ENCODE peak calls at places on chromosome 16, in seven cellular contexts. M, H, B, S, P, G and K are unnamed samples.

GRCh38 chr16:28924399-28924761 is 658 bp downstream of the RABEP2 start:
- DNase-seq in M (no peak), H (no peak), B (no peak), S (no peak), P (no peak), G (no peak), K (no peak)

GRCh38 chr16:50202926-50203624 is 50.0 kb downstream of the TENT4B start:
- DNase-seq in M (no peak), H (no peak), B (peak; percentile 93), S (peak; percentile 63), P (no peak), G (no peak), K (no peak)

GRCh38 chr16:28549301-28549899 is 4.3 kb upstream of the SGF29 start:
- DNase-seq in M (no peak), H (no peak), B (peak; percentile 69), S (no peak), P (no peak), G (peak; percentile 37), K (no peak)

GRCh38 chr16:85652431-85653221 is 36.1 kb downstream of the GINS2 start:
- DNase-seq in M (peak; percentile 80), H (no peak), B (peak; percentile 42), S (peak; percentile 81), P (no peak), G (peak; percentile 27), K (peak; percentile 89)

GRCh38 chr16:57941016-57941656 is 29.8 kb downstream of the CNGB1 start:
- DNase-seq in M (no peak), H (peak; percentile 48), B (peak; percentile 14), S (no peak), P (no peak), G (no peak), K (no peak)

GRCh38 chr16:27539120-27539519 is 10.6 kb downstream of the GTF3C1 start:
- DNase-seq in M (no peak), H (no peak), B (no peak), S (no peak), P (no peak), G (no peak), K (no peak)

GRCh38 chr16:67773099-67773498 is 33.3 kb downstream of the RANBP10 start:
- DNase-seq in M (no peak), H (peak; percentile 62), B (peak; percentile 22), S (peak; percentile 47), P (peak; percentile 66), G (no peak), K (peak; percentile 69)

GRCh38 chr16:35480361-35480760 is 2020.9 kb downstream of the TP53TG3F start:
- DNase-seq in M (no peak), H (no peak), B (no peak), S (no peak), P (no peak), G (no peak), K (no peak)

GRCh38 chr16:12580809-12581208 is 222.9 kb downstream of the CPPED1 start:
- DNase-seq in M (no peak), H (no peak), B (no peak), S (no peak), P (no peak), G (no peak), K (no peak)

GRCh38 chr16:51762081-51762995 is 611.3 kb upstream of the SALL1 start:
- DNase-seq in M (peak; percentile 93), H (peak; percentile 55), B (peak; percentile 72), S (peak; percentile 79), P (peak; percentile 62), G (no peak), K (peak; percentile 86)

GRCh38 chr16:51159296-51159695 is 8.2 kb upstream of the SALL1 start:
- DNase-seq in M (no peak), H (no peak), B (no peak), S (no peak), P (no peak), G (no peak), K (no peak)

GRCh38 chr16:80150978-80151705 is 389.7 kb upstream of the DYNLRB2 start:
- DNase-seq in M (no peak), H (no peak), B (no peak), S (no peak), P (no peak), G (no peak), K (no peak)
- H3K27ac ChIP-seq in M (no peak overlapping the region), H (no peak overlapping the region), B (no peak overlapping the region), S (no peak overlapping the region), P (no peak overlapping the region), G (no peak overlapping the region), K (no peak overlapping the region)

GRCh38 chr16:30722443-30722842 is 23.5 kb downstream of the SRCAP start:
- DNase-seq in M (no peak), H (no peak), B (no peak), S (no peak), P (no peak), G (no peak), K (no peak)

GRCh38 chr16:30722916-30723315 is 23.9 kb downstream of the SRCAP start:
- DNase-seq in M (no peak), H (no peak), B (no peak), S (no peak), P (no peak), G (no peak), K (no peak)

GRCh38 chr16:30725465-30725792 is 22.8 kb upstream of the PHKG2 start:
- DNase-seq in M (no peak), H (no peak), B (no peak), S (no peak), P (no peak), G (no peak), K (no peak)

GRCh38 chr16:30723725-30724355 is 24.4 kb upstream of the PHKG2 start:
- DNase-seq in M (no peak), H (no peak), B (no peak), S (no peak), P (no peak), G (no peak), K (no peak)

GRCh38 chr16:30724641-30725464 is 23.4 kb upstream of the PHKG2 start:
- DNase-seq in M (no peak), H (peak; percentile 43), B (no peak), S (no peak), P (no peak), G (no peak), K (peak; percentile 78)
- H3K36me3 ChIP-seq in M (peaks cover 7% of the 10 kb centered on the region), H (peaks cover 99% of the 10 kb centered on the region), B (peaks cover 50% of the 10 kb centered on the region), S (no peaks in the 10 kb centered on the region), P (peaks cover 70% of the 10 kb centered on the region), G (peaks cover 70% of the 10 kb centered on the region), K (peaks cover under 1% of the 10 kb centered on the region)

GRCh38 chr16:10333321-10334032 is 52.4 kb upstream of the ATF7IP2 start:
- DNase-seq in M (no peak), H (no peak), B (no peak), S (no peak), P (no peak), G (no peak), K (no peak)
- H3K27ac ChIP-seq in M (no peak overlapping the region), H (peak overlapping the region; percentile 60), B (no peak overlapping the region), S (no peak overlapping the region), P (no peak overlapping the region), G (no peak overlapping the region), K (no peak overlapping the region)

DNA sequence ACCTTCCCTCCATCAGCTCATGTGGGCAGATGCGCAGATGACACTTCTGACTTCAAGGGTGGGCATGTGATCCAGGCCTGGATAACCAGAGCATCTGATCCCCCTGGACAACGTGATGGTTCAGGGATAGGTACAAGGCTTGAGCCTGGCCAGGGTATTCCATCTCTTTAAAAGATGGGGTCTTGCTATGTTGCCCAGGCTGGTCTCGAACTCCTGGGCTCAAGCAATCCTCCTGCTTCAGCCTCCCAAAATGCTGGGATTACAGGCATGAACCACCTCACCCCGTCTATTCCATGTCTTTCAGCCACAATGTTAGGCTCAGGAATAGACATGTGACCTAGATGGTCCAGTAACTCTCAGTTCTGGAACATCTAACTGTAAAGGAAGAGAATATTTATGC is 20.8 kb downstream of the CRYM start:
- DNase-seq in M (no peak), H (no peak), B (no peak), S (no peak), P (no peak), G (no peak), K (no peak)
- H3K36me3 ChIP-seq in M (no peaks in the 10 kb centered on the region), H (peaks cover 12% of the 10 kb centered on the region), B (no peaks in the 10 kb centered on the region), S (no peaks in the 10 kb centered on the region), P (no peaks in the 10 kb centered on the region), G (no peaks in the 10 kb centered on the region), K (no peaks in the 10 kb centered on the region)

GRCh38 chr16:81316176-81316496 is 1.4 kb downstream of the GAN start:
- DNase-seq in M (no peak), H (no peak), B (no peak), S (no peak), P (no peak), G (no peak), K (no peak)
- H3K27ac ChIP-seq in M (no peak overlapping the region), H (peak overlapping the region; percentile 92), B (no peak overlapping the region), S (peak overlapping the region; percentile 88), P (peak overlapping the region; percentile 91), G (no peak overlapping the region), K (no peak overlapping the region)

DNA sequence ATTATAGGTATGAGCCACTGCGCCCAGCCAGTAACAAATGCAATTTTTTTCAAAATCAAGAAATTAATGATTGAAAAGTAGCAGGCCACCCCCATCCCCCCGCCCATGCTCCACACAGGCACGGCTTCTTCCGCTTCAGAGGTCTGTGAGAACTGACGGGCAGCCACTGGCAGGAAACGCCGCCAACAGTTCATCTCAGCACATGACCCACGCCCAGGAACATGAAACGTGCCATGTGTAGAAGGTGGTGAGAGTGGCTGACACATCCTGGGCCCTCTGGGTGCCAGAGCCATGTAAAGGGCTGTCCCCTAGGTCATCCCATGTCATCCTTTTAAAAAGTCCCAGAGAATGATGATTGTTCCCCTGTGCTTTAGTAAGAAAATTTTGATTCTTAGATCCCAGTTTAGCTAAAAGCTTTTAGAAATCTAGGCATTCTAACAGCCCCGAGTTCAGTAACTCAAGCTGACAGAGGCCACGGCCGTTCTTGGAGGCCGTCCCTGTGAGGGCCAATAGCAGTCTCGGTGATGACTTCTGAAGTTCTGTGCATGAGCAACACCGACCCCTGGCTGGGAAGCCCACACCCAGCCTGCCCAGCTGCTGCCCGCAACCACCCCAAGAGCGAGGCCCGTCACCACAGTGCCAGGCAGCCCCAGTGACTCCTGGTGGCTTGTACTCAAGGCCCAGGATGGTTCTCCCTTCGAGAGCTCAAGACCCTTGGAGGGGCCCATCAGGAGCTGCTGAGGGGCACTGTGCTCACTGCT is 52.1 kb downstream of the KLHDC4 start:
- DNase-seq in M (no peak), H (no peak), B (no peak), S (no peak), P (no peak), G (peak; percentile 58), K (no peak)
- H3K36me3 ChIP-seq in M (no peaks in the 10 kb centered on the region), H (peaks cover 86% of the 10 kb centered on the region), B (no peaks in the 10 kb centered on the region), S (no peaks in the 10 kb centered on the region), P (peaks cover 26% of the 10 kb centered on the region), G (peaks cover 25% of the 10 kb centered on the region), K (no peaks in the 10 kb centered on the region)

DNA sequence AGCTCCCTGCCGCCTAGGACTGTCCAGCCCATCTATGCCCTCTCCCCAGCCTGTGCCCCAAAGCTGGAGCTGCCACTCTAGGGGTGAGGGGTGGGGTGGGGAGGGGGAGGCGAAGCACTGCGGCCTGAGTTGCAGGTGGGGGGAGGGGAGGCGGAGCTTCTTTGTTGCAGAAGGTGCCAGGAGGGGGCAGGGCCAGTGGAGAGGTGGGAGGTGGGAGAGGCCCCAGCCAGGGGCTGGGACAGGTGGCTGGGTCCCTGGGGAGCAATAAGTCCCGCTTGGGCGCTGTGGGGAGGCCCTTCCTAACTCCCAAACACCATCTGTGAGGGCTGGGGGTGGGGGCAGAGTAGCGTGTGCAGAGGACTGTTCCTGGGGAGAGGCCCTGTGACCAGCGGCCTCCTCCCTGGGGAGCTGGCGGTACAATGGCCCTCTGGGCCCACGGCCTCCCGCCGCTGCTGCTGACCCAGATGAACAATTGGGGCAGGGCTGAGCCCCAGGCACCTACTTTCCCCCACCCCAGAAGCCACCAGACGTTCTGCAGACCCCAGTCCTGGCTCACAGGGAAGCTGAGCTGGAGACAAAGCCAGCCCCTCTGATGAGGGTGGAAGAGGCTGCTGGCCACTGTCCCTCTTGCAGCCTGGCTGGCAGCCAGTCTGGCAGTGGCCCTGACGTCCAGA is 2.2 kb upstream of the NTN3 start:
- DNase-seq in M (peak; percentile 47), H (no peak), B (no peak), S (no peak), P (no peak), G (no peak), K (no peak)
- H3K27ac ChIP-seq in M (no peak overlapping the region), H (no peak overlapping the region), B (no peak overlapping the region), S (peak overlapping the region; percentile 44), P (no peak overlapping the region), G (no peak overlapping the region), K (no peak overlapping the region)